ENCODE peak calls at places on chromosome 20, in six cellular contexts. One of them, this sample, is unnamed.

GRCh38 chr20:18063676-18064075 is 6.0 kb upstream of the OVOL2 start:
- DNase-seq in epithelial cell of esophagus: no peak
- DNase-seq in stimulated activated CD4-positive, alpha-beta T cell treated with anti-CD3 and anti-CD28 coated beads, Interleukin-12 subunit alpha, Interleukin-12 subunit beta, amount 100 ng/mL, for 4 hours: no peak
- DNase-seq in heart left ventricle: no peak
- DNase-seq in HTR-8/SVneo: no peak
- DNase-seq in mesenchymal stem cell: no peak
- DNase-seq in this sample: no peak

GRCh38 chr20:39943336-39943735 is 745.7 kb downstream of the MAFB start:
- DNase-seq in HTR-8/SVneo: no peak
- DNase-seq in epithelial cell of esophagus: peak
- DNase-seq in heart left ventricle: no peak
- DNase-seq in mesenchymal stem cell: no peak
- DNase-seq in stimulated activated CD4-positive, alpha-beta T cell treated with anti-CD3 and anti-CD28 coated beads, Interleukin-12 subunit alpha, Interleukin-12 subunit beta, amount 100 ng/mL, for 4 hours: no peak
- DNase-seq in this sample: no peak

GRCh38 chr20:32581839-32582658 is 3.1 kb downstream of the NOL4L start:
- DNase-seq in epithelial cell of esophagus: no peak
- DNase-seq in HTR-8/SVneo: no peak
- DNase-seq in stimulated activated CD4-positive, alpha-beta T cell treated with anti-CD3 and anti-CD28 coated beads, Interleukin-12 subunit alpha, Interleukin-12 subunit beta, amount 100 ng/mL, for 4 hours: no peak
- DNase-seq in heart left ventricle: no peak
- DNase-seq in mesenchymal stem cell: no peak
- DNase-seq in this sample: no peak

GRCh38 chr20:49821850-49822249 is 9.2 kb downstream of the SLC9A8 start:
- DNase-seq in stimulated activated CD4-positive, alpha-beta T cell treated with anti-CD3 and anti-CD28 coated beads, Interleukin-12 subunit alpha, Interleukin-12 subunit beta, amount 100 ng/mL, for 4 hours: no peak
- DNase-seq in epithelial cell of esophagus: no peak
- DNase-seq in mesenchymal stem cell: peak
- DNase-seq in heart left ventricle: peak
- DNase-seq in HTR-8/SVneo: peak
- DNase-seq in this sample: peak

GRCh38 chr20:50216543-50217206 is 26.0 kb downstream of the CEBPB start:
- DNase-seq in HTR-8/SVneo: no peak
- DNase-seq in mesenchymal stem cell: no peak
- DNase-seq in heart left ventricle: no peak
- DNase-seq in epithelial cell of esophagus: no peak
- DNase-seq in stimulated activated CD4-positive, alpha-beta T cell treated with anti-CD3 and anti-CD28 coated beads, Interleukin-12 subunit alpha, Interleukin-12 subunit beta, amount 100 ng/mL, for 4 hours: no peak
- DNase-seq in this sample: no peak

GRCh38 chr20:15317546-15318242 is 980.3 kb upstream of the FLRT3 start:
- DNase-seq in mesenchymal stem cell: no peak
- DNase-seq in HTR-8/SVneo: no peak
- DNase-seq in epithelial cell of esophagus: no peak
- DNase-seq in stimulated activated CD4-positive, alpha-beta T cell treated with anti-CD3 and anti-CD28 coated beads, Interleukin-12 subunit alpha, Interleukin-12 subunit beta, amount 100 ng/mL, for 4 hours: no peak
- DNase-seq in heart left ventricle: no peak
- DNase-seq in this sample: no peak

GRCh38 chr20:46438156-46438750 is 31.8 kb upstream of the ELMO2 start:
- DNase-seq in HTR-8/SVneo: peak
- DNase-seq in stimulated activated CD4-positive, alpha-beta T cell treated with anti-CD3 and anti-CD28 coated beads, Interleukin-12 subunit alpha, Interleukin-12 subunit beta, amount 100 ng/mL, for 4 hours: no peak
- DNase-seq in mesenchymal stem cell: peak
- DNase-seq in heart left ventricle: no peak
- DNase-seq in epithelial cell of esophagus: peak
- DNase-seq in this sample: peak

GRCh38 chr20:62881662-62882395 is 20.2 kb upstream of the TCFL5 start:
- DNase-seq in epithelial cell of esophagus: no peak
- DNase-seq in HTR-8/SVneo: no peak
- DNase-seq in mesenchymal stem cell: no peak
- DNase-seq in stimulated activated CD4-positive, alpha-beta T cell treated with anti-CD3 and anti-CD28 coated beads, Interleukin-12 subunit alpha, Interleukin-12 subunit beta, amount 100 ng/mL, for 4 hours: no peak
- DNase-seq in heart left ventricle: no peak
- DNase-seq in this sample: no peak

GRCh38 chr20:25706793-25707192 is 10.1 kb upstream of the ZNF337 start:
- DNase-seq in HTR-8/SVneo: no peak
- DNase-seq in epithelial cell of esophagus: peak
- DNase-seq in mesenchymal stem cell: no peak
- DNase-seq in stimulated activated CD4-positive, alpha-beta T cell treated with anti-CD3 and anti-CD28 coated beads, Interleukin-12 subunit alpha, Interleukin-12 subunit beta, amount 100 ng/mL, for 4 hours: no peak
- DNase-seq in heart left ventricle: no peak
- DNase-seq in this sample: no peak

GRCh38 chr20:18058661-18059467 is 1.1 kb upstream of the OVOL2 start:
- DNase-seq in mesenchymal stem cell: no peak
- DNase-seq in stimulated activated CD4-positive, alpha-beta T cell treated with anti-CD3 and anti-CD28 coated beads, Interleukin-12 subunit alpha, Interleukin-12 subunit beta, amount 100 ng/mL, for 4 hours: no peak
- DNase-seq in epithelial cell of esophagus: peak
- DNase-seq in heart left ventricle: no peak
- DNase-seq in HTR-8/SVneo: no peak
- DNase-seq in this sample: no peak

GRCh38 chr20:62970307-62971210 is 18.1 kb downstream of the SLC17A9 start:
- DNase-seq in epithelial cell of esophagus: no peak
- DNase-seq in heart left ventricle: no peak
- DNase-seq in stimulated activated CD4-positive, alpha-beta T cell treated with anti-CD3 and anti-CD28 coated beads, Interleukin-12 subunit alpha, Interleukin-12 subunit beta, amount 100 ng/mL, for 4 hours: no peak
- DNase-seq in mesenchymal stem cell: no peak
- DNase-seq in HTR-8/SVneo: no peak
- DNase-seq in this sample: no peak

GRCh38 chr20:63321148-63321831 is 28.3 kb downstream of the COL20A1 start:
- DNase-seq in epithelial cell of esophagus: no peak
- DNase-seq in heart left ventricle: peak
- DNase-seq in stimulated activated CD4-positive, alpha-beta T cell treated with anti-CD3 and anti-CD28 coated beads, Interleukin-12 subunit alpha, Interleukin-12 subunit beta, amount 100 ng/mL, for 4 hours: no peak
- DNase-seq in mesenchymal stem cell: no peak
- DNase-seq in HTR-8/SVneo: no peak
- DNase-seq in this sample: no peak

GRCh38 chr20:62120990-62121775 is 1.1 kb upstream of the LSM14B start:
- DNase-seq in stimulated activated CD4-positive, alpha-beta T cell treated with anti-CD3 and anti-CD28 coated beads, Interleukin-12 subunit alpha, Interleukin-12 subunit beta, amount 100 ng/mL, for 4 hours: no peak
- DNase-seq in epithelial cell of esophagus: peak
- DNase-seq in mesenchymal stem cell: peak
- DNase-seq in HTR-8/SVneo: no peak
- DNase-seq in heart left ventricle: no peak
- DNase-seq in this sample: peak

GRCh38 chr20:36408219-36408618 is 102.1 kb downstream of the DLGAP4 start:
- DNase-seq in epithelial cell of esophagus: peak
- DNase-seq in heart left ventricle: no peak
- DNase-seq in stimulated activated CD4-positive, alpha-beta T cell treated with anti-CD3 and anti-CD28 coated beads, Interleukin-12 subunit alpha, Interleukin-12 subunit beta, amount 100 ng/mL, for 4 hours: no peak
- DNase-seq in mesenchymal stem cell: no peak
- DNase-seq in HTR-8/SVneo: peak
- DNase-seq in this sample: peak

GRCh38 chr20:19978511-19979210 is 38.5 kb upstream of the NAA20 start:
- DNase-seq in heart left ventricle: peak
- DNase-seq in mesenchymal stem cell: no peak
- DNase-seq in HTR-8/SVneo: no peak
- DNase-seq in stimulated activated CD4-positive, alpha-beta T cell treated with anti-CD3 and anti-CD28 coated beads, Interleukin-12 subunit alpha, Interleukin-12 subunit beta, amount 100 ng/mL, for 4 hours: no peak
- DNase-seq in epithelial cell of esophagus: no peak
- DNase-seq in this sample: no peak

GRCh38 chr20:63802469-63803240 is 28.4 kb downstream of the ZBTB46 start:
- DNase-seq in mesenchymal stem cell: no peak
- DNase-seq in heart left ventricle: no peak
- DNase-seq in epithelial cell of esophagus: no peak
- DNase-seq in HTR-8/SVneo: no peak
- DNase-seq in stimulated activated CD4-positive, alpha-beta T cell treated with anti-CD3 and anti-CD28 coated beads, Interleukin-12 subunit alpha, Interleukin-12 subunit beta, amount 100 ng/mL, for 4 hours: no peak
- DNase-seq in this sample: no peak

GRCh38 chr20:23246682-23247664 is 103.6 kb upstream of the NXT1 start:
- DNase-seq in stimulated activated CD4-positive, alpha-beta T cell treated with anti-CD3 and anti-CD28 coated beads, Interleukin-12 subunit alpha, Interleukin-12 subunit beta, amount 100 ng/mL, for 4 hours: no peak
- DNase-seq in HTR-8/SVneo: no peak
- DNase-seq in epithelial cell of esophagus: no peak
- DNase-seq in heart left ventricle: peak
- DNase-seq in mesenchymal stem cell: no peak
- DNase-seq in this sample: no peak